ENCODE peak calls at places on chromosomes 6 and 20, in eight cellular contexts. A is B cell, Y is GM13976, K is HFF-Myc, H is AG09309, C is fibroblast of the aortic adventitia, V is hepatocyte, M is GM13977. L is an unnamed sample.
A peak's percentile ranks its signal among the peaks of the same experiment; 100 is the strongest.

GRCh38 chr6:97440590-97441176 is 157.7 kb upstream of the MMS22L start:
- DNase-seq in A (no peak), C (peak; percentile 25), Y (peak; percentile 2), V (peak; percentile 63), K (no peak), H (no peak), M (no peak), L (no peak)

GRCh38 chr6:149897015-149897697 is 757 bp downstream of the RAET1E start:
- DNase-seq in A (no peak), Y (no peak), C (peak; percentile 98), V (no peak), H (peak; percentile 87), K (peak; percentile 58), M (no peak), L (no peak)

GRCh38 chr20:11379257-11380011 is 538.3 kb upstream of the BTBD3 start:
- DNase-seq in K (no peak), Y (no peak), H (no peak), A (no peak), M (no peak), C (no peak), V (peak; percentile 78), L (no peak)

GRCh38 chr20:21286775-21287174 is 16.4 kb upstream of the XRN2 start:
- DNase-seq in Y (no peak), M (no peak), A (no peak), V (no peak), C (no peak), K (no peak), H (no peak), L (no peak)

GRCh38 chr6:80508885-80509630 is 402.6 kb downstream of the BCKDHB start:
- DNase-seq in M (no peak), V (no peak), A (no peak), H (no peak), Y (no peak), K (no peak), C (no peak), L (no peak)

GRCh38 chr6:147065786-147066185 is 138.4 kb upstream of the STXBP5 start:
- DNase-seq in Y (no peak), A (no peak), M (no peak), K (no peak), C (no peak), H (no peak), V (no peak), L (no peak)

GRCh38 chr20:22819784-22820183 is 215.3 kb upstream of the SSTR4 start:
- DNase-seq in V (no peak), H (no peak), A (no peak), K (no peak), Y (no peak), M (no peak), C (no peak), L (no peak)

GRCh38 chr20:50343490-50344179 is 153.0 kb downstream of the CEBPB start:
- DNase-seq in A (no peak), M (no peak), Y (no peak), V (no peak), C (no peak), H (no peak), K (no peak), L (no peak)

GRCh38 chr20:38649275-38649891 is 47.8 kb downstream of the ARHGAP40 start:
- DNase-seq in A (no peak), M (peak; percentile 51), Y (peak; percentile 57), H (no peak), C (peak; percentile 27), V (peak; percentile 57), K (no peak), L (peak; percentile 44)

GRCh38 chr6:87287251-87287650 is 35.1 kb upstream of the SMIM8 start:
- DNase-seq in C (no peak), M (no peak), Y (no peak), H (no peak), V (no peak), A (no peak), K (no peak), L (no peak)

GRCh38 chr20:61447950-61448349 is 195.9 kb downstream of the CDH4 start:
- DNase-seq in C (no peak), Y (no peak), M (no peak), H (no peak), V (no peak), A (no peak), K (no peak), L (no peak)

GRCh38 chr6:30612687-30613248 is 4.3 kb downstream of the PPP1R10 start:
- DNase-seq in A (no peak), Y (no peak), K (no peak), H (no peak), V (no peak), C (peak; percentile 57), M (no peak), L (no peak)

GRCh38 chr20:52313335-52313963 is 121.9 kb upstream of the ZFP64 start:
- DNase-seq in V (peak; percentile 68), M (no peak), A (no peak), H (no peak), C (peak; percentile 13), K (peak; percentile 22), Y (no peak), L (no peak)

DNA sequence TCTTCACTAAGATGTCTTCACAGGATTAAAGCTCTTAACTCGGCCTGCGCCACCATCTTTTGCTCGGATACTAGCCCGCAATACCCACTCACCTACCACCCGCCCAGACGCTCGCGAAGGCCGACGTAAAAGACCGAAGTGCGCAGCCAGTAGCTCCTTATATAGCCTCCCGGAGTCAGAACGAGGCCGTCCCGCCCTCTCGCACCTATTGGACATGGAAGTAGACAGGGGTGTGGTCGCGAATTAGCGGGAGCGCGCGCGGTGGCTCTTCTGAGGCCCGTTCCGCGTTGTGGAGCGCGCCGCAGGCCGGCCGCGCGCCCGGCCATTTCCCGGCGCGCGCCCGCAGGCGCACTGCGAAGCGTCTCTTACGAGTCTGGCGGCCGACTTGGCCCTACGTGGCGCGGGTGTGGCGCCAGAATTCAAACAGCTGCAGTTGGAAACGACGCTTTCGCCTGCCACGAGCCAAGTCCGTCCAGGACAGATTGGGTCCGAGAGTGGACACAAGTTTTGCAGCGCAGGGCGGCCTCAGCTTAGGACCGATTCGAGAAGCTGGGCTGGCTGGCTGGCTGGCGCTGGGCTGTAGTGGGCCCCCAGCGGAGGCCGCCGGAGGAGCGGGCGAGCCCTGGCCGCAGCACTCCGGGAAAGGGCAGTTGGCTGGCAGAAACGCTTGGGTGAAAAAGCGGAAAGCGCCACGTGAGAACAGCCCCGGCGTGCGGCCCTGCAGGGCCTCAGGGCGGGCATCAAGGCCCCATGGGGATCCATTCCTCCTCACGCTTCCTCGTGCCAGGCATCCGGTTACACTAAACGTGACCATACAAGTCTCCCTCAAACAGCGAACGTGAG is 36.1 kb upstream of the SYNCRIP start:
- DNase-seq in K (peak; percentile 98), C (peak; percentile 99), M (peak; percentile 97), H (peak; percentile 96), V (peak; percentile 99), Y (peak; percentile 96), A (peak; percentile 99), L (peak; percentile 96)
- TF ChIP-seq CTCF in K (no peak), C (no peak), M (no peak), H (no peak), V (no peak), Y (no peak), A (no peak), L (no peak)

DNA sequence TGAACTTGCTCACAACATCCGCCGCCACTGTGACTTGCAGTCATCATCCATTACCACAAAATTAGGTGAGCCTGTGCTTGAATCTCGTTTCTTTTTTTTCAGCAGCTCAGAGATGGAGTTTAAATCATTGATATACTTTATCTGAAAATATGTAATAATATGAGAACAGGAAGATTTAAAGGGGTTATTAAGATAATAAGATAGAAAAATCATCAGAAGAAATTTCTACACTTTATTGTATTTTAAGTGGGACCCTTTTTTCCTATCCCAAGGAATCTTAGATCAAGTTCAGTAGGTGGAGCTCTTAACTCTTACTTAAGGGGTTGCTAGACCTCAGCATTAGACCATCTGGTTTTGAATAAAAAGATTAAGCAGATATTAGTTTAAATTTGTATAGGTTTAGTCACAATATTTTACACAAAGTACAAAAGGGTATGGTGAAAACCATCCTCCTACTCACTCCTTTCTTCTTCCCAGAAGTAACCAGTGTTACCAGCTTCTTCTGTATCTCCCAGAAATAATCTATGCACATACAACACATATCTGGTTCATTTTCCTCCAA is 9.4 kb upstream of the NCOA7 start:
- DNase-seq in M (peak; percentile 31), H (no peak), A (no peak), V (no peak), Y (peak; percentile 42), K (no peak), C (peak; percentile 65), L (peak; percentile 49)
- TF ChIP-seq CTCF in M (peak; percentile 30), H (no peak), A (no peak), V (peak; percentile 33), Y (no peak), K (peak; percentile 14), C (peak; percentile 8), L (peak; percentile 13)

DNA sequence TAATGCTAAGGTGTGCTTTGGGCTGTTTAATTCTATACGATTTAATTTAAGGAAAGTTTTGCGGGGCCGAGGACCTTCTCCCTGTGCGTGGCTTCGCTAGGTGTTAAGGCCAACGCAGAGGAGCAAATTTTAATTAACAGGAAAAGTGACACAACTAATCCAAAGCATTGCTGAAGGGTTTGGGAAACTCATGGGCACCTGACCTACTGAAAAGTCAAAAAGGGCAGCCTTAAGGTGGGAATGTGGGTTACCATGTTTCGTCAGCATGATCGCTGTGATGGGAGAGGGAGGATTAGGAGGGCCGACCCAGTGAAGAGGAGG is 415 bp upstream of the CUL9 start:
- DNase-seq in C (no peak), V (no peak), H (no peak), Y (no peak), K (no peak), A (no peak), M (no peak), L (no peak)
- TF ChIP-seq CTCF in C (no peak), V (no peak), H (no peak), Y (no peak), K (no peak), A (no peak), M (no peak), L (no peak)

GRCh38 chr6:124795879-124796838 is 166.1 kb upstream of the RNF217 start:
- DNase-seq in H (no peak), M (no peak), A (no peak), V (peak; percentile 30), Y (no peak), K (no peak), C (no peak), L (no peak)
- TF ChIP-seq CTCF in H (no peak), M (peak; percentile 24), A (no peak), V (peak; percentile 57), Y (no peak), K (no peak), C (no peak), L (no peak)

GRCh38 chr6:169420912-169421543 is 167.4 kb upstream of the THBS2 start:
- DNase-seq in A (no peak), H (no peak), V (peak; percentile 78), Y (no peak), K (no peak), C (no peak), M (no peak), L (no peak)
- TF ChIP-seq CTCF in A (peak; percentile 34), H (no peak), V (peak; percentile 52), Y (no peak), K (peak; percentile 50), C (peak; percentile 43), M (peak; percentile 24), L (no peak)

L was measured in GM20000.